ENCODE peak calls at places on chromosomes 12 and 14, in four cellular contexts. R is HTR-8/SVneo, Q is IMR-90, S is astrocyte. B is an unnamed sample.

GRCh38 chr14:103281496-103282231 is 52.4 kb upstream of the EIF5 start:
- DNase-seq in R (peak; percentile 84), Q (peak; percentile 62), S (peak; percentile 20), B (peak; percentile 79)

GRCh38 chr12:79371226-79371625 is 319.5 kb downstream of the PAWR start:
- DNase-seq in S (peak; percentile 30), R (no peak), Q (peak; percentile 11), B (no peak)

GRCh38 chr12:120137833-120138232 is 21.3 kb upstream of the RAB35 start:
- DNase-seq in R (no peak), Q (no peak), S (no peak), B (no peak)

GRCh38 chr12:51784688-51785087 is 63.8 kb downstream of the FIGNL2 start:
- DNase-seq in Q (no peak), R (no peak), S (no peak), B (no peak)

GRCh38 chr12:128259556-128260070 is 7.4 kb upstream of the TMEM132C start:
- DNase-seq in S (no peak), R (no peak), Q (no peak), B (peak; percentile 27)

GRCh38 chr12:4052691-4053090 is 179.5 kb upstream of the PARP11 start:
- DNase-seq in S (no peak), R (no peak), Q (no peak), B (no peak)

GRCh38 chr12:31035944-31036665 is 37.6 kb upstream of the DDX11 start:
- DNase-seq in R (peak; percentile 41), S (peak; percentile 34), Q (peak; percentile 18), B (peak; percentile 26)

GRCh38 chr12:108620236-108620879 is 13.3 kb downstream of the SELPLG start:
- DNase-seq in Q (peak; percentile 63), R (no peak), S (no peak), B (peak; percentile 91)

GRCh38 chr12:132429932-132430643 is 59.9 kb upstream of the FBRSL1 start:
- DNase-seq in R (no peak), S (no peak), Q (no peak), B (peak; percentile 34)

GRCh38 chr12:92466391-92467305 is 236.1 kb upstream of the PLEKHG7 start:
- DNase-seq in Q (peak; percentile 62), S (peak; percentile 13), R (no peak), B (no peak)

GRCh38 chr12:28057856-28058615 is 85.5 kb upstream of the PTHLH start:
- DNase-seq in Q (peak; percentile 25), S (peak; percentile 94), R (no peak), B (no peak)

GRCh38 chr12:57299514-57300016 is 48.6 kb upstream of the STAC3 start:
- DNase-seq in S (peak; percentile 65), R (no peak), Q (peak; percentile 37), B (peak; percentile 56)

GRCh38 chr12:114306646-114307045 is 99.3 kb downstream of the TBX5 start:
- DNase-seq in Q (peak; percentile 71), S (peak; percentile 74), R (no peak), B (no peak)

GRCh38 chr14:88765130-88765529 is 27.6 kb downstream of the EML5 start:
- DNase-seq in R (no peak), Q (peak; percentile 82), S (peak; percentile 78), B (peak; percentile 70)

B was measured in choroid plexus epithelial cell.